ENCODE peak calls at places on chromosome 3, in ten cellular contexts. L is B cell, K is hepatocyte, Y is GM23338, B is AG10803, G is lower leg skin, J is foreskin fibroblast, O is osteocyte, D is H1, T is dorsolateral prefrontal cortex. F is an unnamed sample.

GRCh38 chr3:12522721-12523120 is 22.6 kb downstream of the MKRN2OS start:
- DNase-seq in L (no peak), G (no peak), K (no peak), J (no peak), T (no peak), D (no peak), B (no peak), O (no peak), Y (no peak), F (no peak)

GRCh38 chr3:116939550-116939949 is 230.0 kb downstream of the TUSC7 start:
- DNase-seq in O (no peak), G (no peak), K (no peak), J (no peak), T (no peak), L (no peak), D (no peak), B (no peak), Y (no peak), F (no peak)

GRCh38 chr3:160448845-160449659 is 534 bp downstream of the TRIM59 start:
- DNase-seq in K (no peak), B (peak; percentile 25), T (no peak), Y (no peak), O (no peak), D (no peak), L (peak; percentile 19), G (no peak), J (no peak), F (peak; percentile 19)

GRCh38 chr3:119794971-119795612 is 13.2 kb downstream of the NR1I2 start:
- DNase-seq in Y (peak; percentile 73), J (peak; percentile 14), K (peak; percentile 86), G (peak; percentile 26), L (no peak), D (peak; percentile 73), T (no peak), O (peak; percentile 56), B (no peak), F (no peak)

GRCh38 chr3:190339130-190339529 is 16.9 kb upstream of the CLDN1 start:
- DNase-seq in D (no peak), B (peak; percentile 46), K (no peak), L (no peak), J (peak; percentile 72), G (no peak), O (no peak), Y (peak; percentile 6), T (no peak), F (no peak)

GRCh38 chr3:194572944-194573491 is 60.2 kb downstream of the TMEM44 start:
- DNase-seq in B (peak; percentile 31), D (no peak), G (no peak), L (no peak), T (no peak), Y (no peak), O (no peak), K (no peak), J (no peak), F (no peak)

GRCh38 chr3:9179826-9180763 is 69.4 kb downstream of the SRGAP3 start:
- DNase-seq in Y (no peak), L (no peak), T (no peak), K (no peak), G (no peak), O (no peak), J (no peak), B (no peak), D (no peak), F (peak; percentile 62)

GRCh38 chr3:70981252-70981933 is 602.1 kb downstream of the FOXP1 start:
- DNase-seq in G (no peak), O (no peak), Y (no peak), D (no peak), J (no peak), B (no peak), L (no peak), K (no peak), T (no peak), F (no peak)

GRCh38 chr3:32945136-32945535 is 6.3 kb upstream of the CCR4 start:
- DNase-seq in K (no peak), B (no peak), D (no peak), G (no peak), J (no peak), L (no peak), Y (peak; percentile 25), O (no peak), T (no peak), F (no peak)

GRCh38 chr3:136753112-136753939 is 1.1 kb upstream of the STAG1 start:
- DNase-seq in Y (no peak), O (no peak), L (no peak), B (peak; percentile 11), D (no peak), G (no peak), J (no peak), T (no peak), K (no peak), F (peak; percentile 59)
- TF ChIP-seq CTCF in Y (peak; percentile 22), O (peak; percentile 58), L (no peak), B (peak; percentile 56), D (no peak), G (no peak), J (no peak), T (peak; percentile 33), K (no peak), F (no peak)

DNA sequence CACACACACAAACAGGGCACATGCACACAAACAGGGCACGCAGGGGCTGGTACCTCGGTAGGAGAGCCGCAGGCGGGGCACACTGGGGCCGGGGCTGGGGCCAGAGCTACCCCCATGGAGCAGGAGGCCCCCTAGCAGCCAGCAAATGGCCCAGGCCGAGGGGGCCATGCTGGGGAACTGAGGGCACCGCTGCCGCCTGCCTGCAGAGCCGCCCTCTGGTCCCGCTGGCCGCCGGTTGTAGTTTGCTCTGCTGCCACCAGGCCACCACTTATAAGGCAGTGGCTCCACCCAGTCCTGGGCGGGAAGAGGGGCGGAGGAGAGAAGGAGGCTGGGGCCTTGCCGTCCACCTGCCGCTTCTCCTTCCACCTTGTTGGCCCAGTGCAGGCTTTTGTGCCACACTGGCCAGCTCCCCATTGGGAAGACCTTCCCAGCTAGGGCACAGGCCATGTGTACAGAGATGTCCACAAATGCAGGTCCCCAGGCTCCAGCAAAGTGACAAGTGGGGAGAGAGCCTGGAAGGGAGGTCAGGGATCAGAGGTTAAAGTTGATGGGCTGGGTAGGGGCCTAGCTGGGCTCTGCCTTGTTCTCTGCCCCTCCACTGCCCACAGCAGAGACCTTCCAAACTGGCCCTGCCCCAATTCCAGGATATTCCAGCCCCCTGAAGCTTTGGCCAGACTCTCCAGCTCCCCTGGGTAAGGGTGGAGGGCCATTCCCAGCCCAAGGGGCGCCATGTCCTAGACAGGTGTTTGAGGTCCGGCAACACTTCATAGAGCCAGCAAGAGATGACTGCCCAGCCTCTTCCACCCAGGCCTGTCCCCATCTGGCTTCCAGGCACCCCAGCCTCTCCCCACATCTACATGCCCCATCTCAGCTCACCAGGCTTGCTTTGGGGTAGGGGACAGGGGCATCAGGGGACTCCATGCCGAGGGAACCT is at the start of gene SEMA3G:
- DNase-seq in K (peak; percentile 86), L (peak; percentile 81), D (peak; percentile 56), J (no peak), T (no peak), O (no peak), Y (peak; percentile 93), G (peak; percentile 93), B (peak; percentile 53), F (peak; percentile 75)
- TF ChIP-seq CTCF in K (peak; percentile 30), L (peak; percentile 55), D (peak; percentile 73), J (peak; percentile 23), T (peak; percentile 17), O (peak; percentile 54), Y (peak; percentile 43), G (no peak), B (peak; percentile 57), F (no peak)

GRCh38 chr3:177154733-177155132 is 42.5 kb downstream of the TBL1XR1 start:
- DNase-seq in G (no peak), D (no peak), O (no peak), L (no peak), B (no peak), T (no peak), J (no peak), Y (no peak), K (no peak), F (no peak)
- TF ChIP-seq CTCF in G (no peak), D (no peak), O (no peak), L (no peak), B (no peak), T (no peak), J (no peak), Y (no peak), K (no peak), F (no peak)

DNA sequence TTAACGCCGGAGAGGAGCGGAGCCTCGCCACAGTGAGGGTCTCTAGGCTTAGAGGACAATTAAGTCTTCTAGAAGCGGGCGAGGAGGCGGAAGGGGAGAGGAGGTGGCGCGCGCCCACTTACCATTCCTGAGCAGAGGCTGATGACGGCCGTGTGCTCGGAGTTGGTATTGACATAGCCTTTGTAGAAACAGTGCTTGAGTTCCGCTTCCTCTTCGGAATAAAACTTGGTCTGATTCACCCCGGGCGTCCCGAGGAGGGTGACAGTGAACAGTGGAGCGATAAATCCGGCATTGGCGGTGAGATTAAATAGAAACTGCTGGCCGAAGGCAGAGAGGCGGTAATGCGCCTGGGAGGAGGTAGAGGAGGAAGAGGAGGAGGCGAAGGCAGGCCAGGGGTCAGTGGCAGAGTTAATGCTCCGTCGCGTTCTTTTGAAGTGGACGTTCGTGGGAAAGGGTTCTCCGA is 1.3 kb downstream of the ADAMTS9 start:
- DNase-seq in G (no peak), D (no peak), B (peak; percentile 58), L (no peak), O (no peak), J (peak; percentile 67), T (no peak), K (peak; percentile 72), Y (peak; percentile 66), F (no peak)
- TF ChIP-seq CTCF in G (no peak), D (no peak), B (no peak), L (no peak), O (no peak), J (no peak), T (no peak), K (peak; percentile 3), Y (no peak), F (no peak)

DNA sequence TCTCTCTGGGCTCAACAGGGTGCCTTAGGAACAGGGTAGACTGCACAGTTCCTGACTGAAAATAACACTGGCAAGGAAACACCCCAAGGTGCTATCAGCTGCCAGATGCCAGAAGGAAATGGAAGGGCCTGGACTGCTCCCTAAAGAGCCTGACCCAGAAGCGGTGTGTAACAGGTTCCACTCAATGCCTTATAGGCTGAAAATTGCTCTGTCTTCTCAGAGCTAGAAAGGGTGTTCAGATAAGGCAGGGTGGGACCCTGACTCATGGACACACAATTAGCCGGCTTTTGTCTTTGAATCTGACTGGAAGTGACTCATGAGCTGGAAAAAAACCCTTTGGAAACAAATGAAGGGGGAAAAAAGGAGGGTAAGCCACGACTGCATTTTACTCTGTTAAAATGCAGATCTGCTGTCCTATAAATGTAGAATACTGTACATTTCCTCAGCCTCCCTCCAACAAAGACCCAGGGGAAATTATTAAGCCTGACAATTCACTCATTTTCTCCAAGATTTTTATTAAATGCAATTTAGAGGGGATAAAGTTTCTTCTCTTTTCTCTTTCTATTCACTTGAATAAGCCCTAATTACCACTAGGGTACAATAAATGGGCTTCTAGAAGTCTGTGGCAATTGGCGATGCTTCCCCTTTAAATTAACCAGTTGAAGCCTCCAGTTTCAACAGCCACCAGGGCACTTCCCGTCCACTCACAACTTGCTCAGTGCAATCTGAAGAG is 160.2 kb upstream of the TBL1XR1 start:
- DNase-seq in G (peak; percentile 74), T (no peak), L (peak; percentile 35), J (peak; percentile 82), O (no peak), K (peak; percentile 83), B (peak; percentile 46), D (no peak), Y (peak; percentile 47), F (peak; percentile 87)
- TF ChIP-seq CTCF in G (no peak), T (no peak), L (no peak), J (no peak), O (no peak), K (peak; percentile 8), B (no peak), D (no peak), Y (no peak), F (no peak)

F was measured in HL-60.